ENCODE peak calls at places on chromosomes 4 and X, in eight cellular contexts. One of them, this sample, is unnamed.

GRCh38 chrX:123513585-123514278 is 219.1 kb downstream of the THOC2 start:
- DNase-seq in ovary: no peak
- DNase-seq in GM12865: no peak
- DNase-seq in OCI-LY7: no peak
- DNase-seq in coronary artery: no peak
- DNase-seq in tibial nerve: no peak
- DNase-seq in A549: peak
- DNase-seq in CD4-positive, alpha-beta T cell: no peak
- DNase-seq in this sample: no peak

GRCh38 chr4:173039617-173040176 is 128.9 kb upstream of the GALNT7 start:
- DNase-seq in ovary: no peak
- DNase-seq in GM12865: no peak
- DNase-seq in OCI-LY7: no peak
- DNase-seq in coronary artery: no peak
- DNase-seq in tibial nerve: no peak
- DNase-seq in A549: no peak
- DNase-seq in CD4-positive, alpha-beta T cell: no peak
- DNase-seq in this sample: no peak

GRCh38 chr4:48025005-48025404 is 8.4 kb downstream of the NIPAL1 start:
- DNase-seq in ovary: no peak
- DNase-seq in GM12865: no peak
- DNase-seq in OCI-LY7: no peak
- DNase-seq in coronary artery: no peak
- DNase-seq in tibial nerve: no peak
- DNase-seq in A549: no peak
- DNase-seq in CD4-positive, alpha-beta T cell: no peak
- DNase-seq in this sample: no peak

GRCh38 chrX:13937370-13938052 is 92.2 kb downstream of the GEMIN8 start:
- DNase-seq in ovary: no peak
- DNase-seq in GM12865: no peak
- DNase-seq in OCI-LY7: no peak
- DNase-seq in coronary artery: no peak
- DNase-seq in tibial nerve: no peak
- DNase-seq in A549: no peak
- DNase-seq in CD4-positive, alpha-beta T cell: no peak
- DNase-seq in this sample: no peak

GRCh38 chr4:2933566-2934076 is 29.6 kb downstream of the NOP14 start:
- DNase-seq in ovary: no peak
- DNase-seq in GM12865: no peak
- DNase-seq in OCI-LY7: no peak
- DNase-seq in coronary artery: peak
- DNase-seq in tibial nerve: no peak
- DNase-seq in A549: no peak
- DNase-seq in CD4-positive, alpha-beta T cell: no peak
- DNase-seq in this sample: no peak

GRCh38 chr4:84498203-84499026 is 677 bp downstream of the NKX6-1 start:
- DNase-seq in ovary: peak
- DNase-seq in GM12865: no peak
- DNase-seq in OCI-LY7: no peak
- DNase-seq in coronary artery: no peak
- DNase-seq in tibial nerve: no peak
- DNase-seq in A549: peak
- DNase-seq in CD4-positive, alpha-beta T cell: no peak
- DNase-seq in this sample: no peak

GRCh38 chrX:120200851-120201250 is 42.4 kb downstream of the RHOXF2 start:
- DNase-seq in ovary: no peak
- DNase-seq in GM12865: no peak
- DNase-seq in OCI-LY7: no peak
- DNase-seq in coronary artery: no peak
- DNase-seq in tibial nerve: no peak
- DNase-seq in A549: no peak
- DNase-seq in CD4-positive, alpha-beta T cell: no peak
- DNase-seq in this sample: no peak

GRCh38 chrX:64184396-64184795 is 21.1 kb downstream of the AMER1 start:
- DNase-seq in ovary: no peak
- DNase-seq in GM12865: no peak
- DNase-seq in OCI-LY7: no peak
- DNase-seq in coronary artery: no peak
- DNase-seq in tibial nerve: no peak
- DNase-seq in A549: no peak
- DNase-seq in CD4-positive, alpha-beta T cell: no peak
- DNase-seq in this sample: no peak

GRCh38 chrX:95318882-95319281 is 1365.8 kb upstream of the DIAPH2 start:
- DNase-seq in ovary: no peak
- DNase-seq in GM12865: peak
- DNase-seq in OCI-LY7: peak
- DNase-seq in coronary artery: no peak
- DNase-seq in tibial nerve: no peak
- DNase-seq in A549: no peak
- DNase-seq in CD4-positive, alpha-beta T cell: no peak
- DNase-seq in this sample: no peak

GRCh38 chrX:108537005-108537404 is 97.4 kb downstream of the COL4A5 start:
- DNase-seq in ovary: no peak
- DNase-seq in GM12865: peak
- DNase-seq in OCI-LY7: peak
- DNase-seq in coronary artery: no peak
- DNase-seq in tibial nerve: no peak
- DNase-seq in A549: peak
- DNase-seq in CD4-positive, alpha-beta T cell: no peak
- DNase-seq in this sample: no peak

GRCh38 chr4:74942251-74942917 is 9.5 kb downstream of the PARM1 start:
- DNase-seq in ovary: no peak
- DNase-seq in GM12865: no peak
- DNase-seq in OCI-LY7: no peak
- DNase-seq in coronary artery: no peak
- DNase-seq in tibial nerve: no peak
- DNase-seq in A549: no peak
- DNase-seq in CD4-positive, alpha-beta T cell: no peak
- DNase-seq in this sample: no peak

GRCh38 chrX:7110821-7111276 is 36.7 kb upstream of the STS start:
- DNase-seq in ovary: no peak
- DNase-seq in GM12865: peak
- DNase-seq in OCI-LY7: peak
- DNase-seq in coronary artery: no peak
- DNase-seq in tibial nerve: no peak
- DNase-seq in A549: no peak
- DNase-seq in CD4-positive, alpha-beta T cell: no peak
- DNase-seq in this sample: no peak

GRCh38 chr4:137541866-137542648 is 9.8 kb upstream of the PCDH18 start:
- DNase-seq in ovary: no peak
- DNase-seq in GM12865: no peak
- DNase-seq in OCI-LY7: no peak
- DNase-seq in coronary artery: no peak
- DNase-seq in tibial nerve: no peak
- DNase-seq in A549: no peak
- DNase-seq in CD4-positive, alpha-beta T cell: no peak
- DNase-seq in this sample: no peak

GRCh38 chrX:108456971-108457477 is 17.4 kb downstream of the COL4A5 start:
- DNase-seq in ovary: no peak
- DNase-seq in GM12865: no peak
- DNase-seq in OCI-LY7: no peak
- DNase-seq in coronary artery: no peak
- DNase-seq in tibial nerve: no peak
- DNase-seq in A549: no peak
- DNase-seq in CD4-positive, alpha-beta T cell: no peak
- DNase-seq in this sample: no peak

GRCh38 chr4:125191252-125191651 is 123.5 kb upstream of the FAT4 start:
- DNase-seq in ovary: no peak
- DNase-seq in GM12865: no peak
- DNase-seq in OCI-LY7: no peak
- DNase-seq in coronary artery: no peak
- DNase-seq in tibial nerve: no peak
- DNase-seq in A549: no peak
- DNase-seq in CD4-positive, alpha-beta T cell: no peak
- DNase-seq in this sample: no peak

GRCh38 chr4:81789741-81790402 is 318.2 kb upstream of the RASGEF1B start:
- DNase-seq in ovary: no peak
- DNase-seq in GM12865: no peak
- DNase-seq in OCI-LY7: no peak
- DNase-seq in coronary artery: no peak
- DNase-seq in tibial nerve: no peak
- DNase-seq in A549: no peak
- DNase-seq in CD4-positive, alpha-beta T cell: no peak
- DNase-seq in this sample: no peak

GRCh38 chrX:63513825-63514574 is 162.9 kb upstream of the SPIN4 start:
- DNase-seq in ovary: no peak
- DNase-seq in GM12865: no peak
- DNase-seq in OCI-LY7: no peak
- DNase-seq in coronary artery: no peak
- DNase-seq in tibial nerve: peak
- DNase-seq in A549: no peak
- DNase-seq in CD4-positive, alpha-beta T cell: no peak
- DNase-seq in this sample: no peak

GRCh38 chr4:6269400-6269650 is 325 bp upstream of the WFS1 start:
- DNase-seq in ovary: no peak
- DNase-seq in GM12865: no peak
- DNase-seq in OCI-LY7: no peak
- DNase-seq in coronary artery: no peak
- DNase-seq in tibial nerve: no peak
- DNase-seq in A549: no peak
- DNase-seq in CD4-positive, alpha-beta T cell: no peak
- DNase-seq in this sample: no peak

GRCh38 chr4:122798917-122799316 is 27.7 kb upstream of the FGF2 start:
- DNase-seq in ovary: no peak
- DNase-seq in GM12865: no peak
- DNase-seq in OCI-LY7: no peak
- DNase-seq in coronary artery: no peak
- DNase-seq in tibial nerve: no peak
- DNase-seq in A549: no peak
- DNase-seq in CD4-positive, alpha-beta T cell: no peak
- DNase-seq in this sample: no peak

GRCh38 chrX:119417842-119418241 is 18.7 kb downstream of the SLC25A43 start:
- DNase-seq in ovary: no peak
- DNase-seq in GM12865: peak
- DNase-seq in OCI-LY7: peak
- DNase-seq in coronary artery: no peak
- DNase-seq in tibial nerve: no peak
- DNase-seq in A549: no peak
- DNase-seq in CD4-positive, alpha-beta T cell: no peak
- DNase-seq in this sample: no peak

GRCh38 chr4:128287871-128288688 is 467 bp upstream of the PGRMC2 start:
- DNase-seq in ovary: peak
- DNase-seq in GM12865: peak
- DNase-seq in OCI-LY7: peak
- DNase-seq in coronary artery: peak
- DNase-seq in tibial nerve: peak
- DNase-seq in A549: peak
- DNase-seq in CD4-positive, alpha-beta T cell: peak
- DNase-seq in this sample: peak
- TF ChIP-seq CTCF in ovary: peak
- TF ChIP-seq CTCF in GM12865: no peak
- TF ChIP-seq CTCF in OCI-LY7: no peak
- TF ChIP-seq CTCF in coronary artery: no peak
- TF ChIP-seq CTCF in tibial nerve: no peak
- TF ChIP-seq CTCF in A549: no peak
- TF ChIP-seq CTCF in CD4-positive, alpha-beta T cell: no peak
- TF ChIP-seq CTCF in this sample: no peak

DNA sequence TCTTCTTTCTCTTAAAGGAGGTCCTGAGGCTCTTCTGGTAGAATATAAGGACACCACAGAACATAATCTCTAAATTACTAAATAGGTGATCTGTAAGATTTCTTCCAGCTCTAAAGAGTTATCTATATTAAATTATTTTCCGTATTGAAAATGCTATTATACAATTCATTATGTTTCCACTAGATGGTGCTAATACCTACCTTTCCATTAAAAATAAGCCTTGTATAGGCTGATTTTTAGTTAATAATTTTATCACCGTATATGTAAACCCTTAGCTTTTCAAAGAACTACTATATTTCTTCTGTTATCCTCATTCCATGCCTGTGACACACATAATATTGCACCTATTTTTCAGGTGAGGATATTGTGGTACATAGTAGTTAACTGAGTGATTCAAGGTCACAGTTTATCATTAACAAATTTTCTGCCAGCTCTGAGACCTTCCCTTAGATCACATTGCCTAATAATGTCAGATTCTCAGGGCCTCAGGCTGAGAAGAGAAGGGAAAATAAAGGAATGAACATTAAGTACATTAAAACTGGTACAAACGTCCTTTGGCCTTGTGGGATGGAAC is 138.8 kb downstream of the TEX11 start:
- DNase-seq in ovary: no peak
- DNase-seq in GM12865: no peak
- DNase-seq in OCI-LY7: peak
- DNase-seq in coronary artery: no peak
- DNase-seq in tibial nerve: no peak
- DNase-seq in A549: peak
- DNase-seq in CD4-positive, alpha-beta T cell: no peak
- DNase-seq in this sample: no peak
- TF ChIP-seq CTCF in ovary: no peak
- TF ChIP-seq CTCF in GM12865: no peak
- TF ChIP-seq CTCF in OCI-LY7: peak
- TF ChIP-seq CTCF in coronary artery: no peak
- TF ChIP-seq CTCF in tibial nerve: peak
- TF ChIP-seq CTCF in A549: peak
- TF ChIP-seq CTCF in CD4-positive, alpha-beta T cell: peak
- TF ChIP-seq CTCF in this sample: peak

GRCh38 chr4:158667651-158668198 is 4.0 kb downstream of the C4orf46 start:
- DNase-seq in ovary: no peak
- DNase-seq in GM12865: peak
- DNase-seq in OCI-LY7: peak
- DNase-seq in coronary artery: no peak
- DNase-seq in tibial nerve: no peak
- DNase-seq in A549: peak
- DNase-seq in CD4-positive, alpha-beta T cell: no peak
- DNase-seq in this sample: no peak
- TF ChIP-seq CTCF in ovary: no peak
- TF ChIP-seq CTCF in GM12865: peak
- TF ChIP-seq CTCF in OCI-LY7: peak
- TF ChIP-seq CTCF in coronary artery: no peak
- TF ChIP-seq CTCF in tibial nerve: peak
- TF ChIP-seq CTCF in A549: peak
- TF ChIP-seq CTCF in CD4-positive, alpha-beta T cell: peak
- TF ChIP-seq CTCF in this sample: no peak

DNA sequence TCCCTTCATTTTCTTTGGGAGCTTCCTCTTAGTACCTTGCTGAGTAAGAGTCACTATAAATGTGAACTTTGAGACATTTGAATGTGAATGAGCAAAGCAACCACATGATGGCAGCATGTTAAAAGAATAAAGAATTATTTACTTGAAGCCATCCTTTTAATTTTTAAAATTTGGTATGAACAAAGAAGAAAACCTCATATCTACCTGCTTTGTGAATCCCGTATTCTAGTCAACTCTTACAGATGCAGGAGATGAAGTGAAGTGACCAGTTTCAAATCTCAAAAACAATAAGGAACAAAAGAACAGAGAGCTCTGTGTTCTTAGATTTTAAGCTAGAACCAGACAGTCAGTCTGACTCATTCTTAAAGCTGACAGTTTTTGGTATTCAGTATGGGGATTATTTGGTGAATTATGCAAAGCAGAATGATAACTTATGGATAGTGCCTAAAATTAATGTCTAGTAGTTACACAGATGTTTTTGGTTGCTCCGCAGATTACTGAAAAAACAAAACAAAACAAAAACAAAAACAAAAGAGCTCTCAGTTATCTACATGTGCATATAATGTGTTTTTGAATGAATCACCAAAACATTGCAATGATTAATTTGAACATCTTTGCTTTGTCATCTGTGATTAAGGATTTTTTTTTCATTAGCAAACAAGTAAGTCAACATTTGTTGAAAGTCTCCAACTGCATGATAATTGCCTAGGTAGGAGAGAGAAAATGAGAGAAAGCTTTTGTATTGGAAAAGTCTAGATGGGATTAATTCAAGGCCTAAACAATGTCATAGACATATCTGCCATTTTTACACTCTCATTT is 48.2 kb upstream of the H2AZ1 start:
- DNase-seq in ovary: no peak
- DNase-seq in GM12865: peak
- DNase-seq in OCI-LY7: peak
- DNase-seq in coronary artery: no peak
- DNase-seq in tibial nerve: no peak
- DNase-seq in A549: peak
- DNase-seq in CD4-positive, alpha-beta T cell: no peak
- DNase-seq in this sample: no peak
- TF ChIP-seq CTCF in ovary: no peak
- TF ChIP-seq CTCF in GM12865: peak
- TF ChIP-seq CTCF in OCI-LY7: peak
- TF ChIP-seq CTCF in coronary artery: no peak
- TF ChIP-seq CTCF in tibial nerve: peak
- TF ChIP-seq CTCF in A549: peak
- TF ChIP-seq CTCF in CD4-positive, alpha-beta T cell: peak
- TF ChIP-seq CTCF in this sample: peak

This sample was measured in D721Med.